ENCODE peak calls at places on chromosomes 2 and 18, in ten cellular contexts. J is HCT116; W is mesendoderm; E is CD8-positive, alpha-beta memory T cell; G is aorta; F is transverse colon; Q is adrenal gland; M is astrocyte; K is effector memory CD4-positive, alpha-beta T cell; Y is adipocyte. D is an unnamed sample. For H3K4me1, the result is how much of the 10 kb centered on the place peaks cover.

GRCh38 chr2:179837408-179837807 is 24.0 kb downstream of the ZNF385B start:
- DNase-seq in J (no peak), W (peak), E (no peak), G (no peak), F (no peak), Q (peak), M (peak), K (no peak), Y (peak), D (no peak)

GRCh38 chr2:11752906-11753305 is 6.5 kb downstream of the LPIN1 start:
- DNase-seq in J (no peak), W (no peak), E (no peak), G (no peak), F (no peak), Q (no peak), M (no peak), K (no peak), Y (no peak), D (peak)

GRCh38 chr2:25252291-25253152 is 84.1 kb upstream of the POMC start:
- DNase-seq in J (no peak), W (peak), E (peak), G (peak), F (peak), Q (peak), M (peak), K (peak), Y (peak), D (peak)

GRCh38 chr2:236802862-236803261 is 233.2 kb downstream of the ACKR3 start:
- DNase-seq in J (no peak), W (no peak), E (no peak), G (no peak), F (no peak), Q (no peak), M (no peak), K (no peak), Y (no peak), D (no peak)

GRCh38 chr2:30272761-30273573 is 41.6 kb downstream of the LBH start:
- DNase-seq in J (no peak), W (peak), E (no peak), G (peak), F (peak), Q (no peak), M (peak), K (no peak), Y (peak), D (no peak)

GRCh38 chr2:88683160-88684021 is 8.1 kb upstream of the RPIA start:
- DNase-seq in J (no peak), W (peak), E (no peak), G (no peak), F (no peak), Q (no peak), M (no peak), K (no peak), Y (no peak), D (no peak)

GRCh38 chr2:13682878-13683277 is 949.6 kb upstream of the LRATD1 start:
- DNase-seq in J (no peak), W (peak), E (no peak), G (no peak), F (no peak), Q (no peak), M (peak), K (no peak), Y (peak), D (peak)

GRCh38 chr2:33167655-33168245 is 221.0 kb downstream of the LTBP1 start:
- DNase-seq in J (no peak), W (no peak), E (no peak), G (no peak), F (no peak), Q (no peak), M (peak), K (no peak), Y (peak), D (no peak)

GRCh38 chr2:25104741-25105140 is 62.9 kb downstream of the EFR3B start:
- DNase-seq in J (no peak), W (no peak), E (no peak), G (no peak), F (no peak), Q (no peak), M (no peak), K (no peak), Y (no peak), D (no peak)

GRCh38 chr18:22173928-22174301 is 4.5 kb downstream of the GATA6 start:
- DNase-seq in J (no peak), W (no peak), E (no peak), G (no peak), F (no peak), Q (peak), M (no peak), K (no peak), Y (no peak), D (no peak)

GRCh38 chr2:223897669-223898314 is 47.3 kb downstream of the WDFY1 start:
- DNase-seq in J (no peak), W (no peak), E (no peak), G (no peak), F (no peak), Q (no peak), M (no peak), K (no peak), Y (no peak), D (no peak)

GRCh38 chr2:67846341-67847070 is 216.3 kb downstream of the C1D start:
- DNase-seq in J (peak), W (peak), E (peak), G (peak), F (peak), Q (peak), M (peak), K (no peak), Y (peak), D (peak)

GRCh38 chr18:22913861-22914260 is 19.3 kb upstream of the RBBP8 start:
- DNase-seq in J (peak), W (peak), E (no peak), G (no peak), F (peak), Q (no peak), M (no peak), K (no peak), Y (no peak), D (no peak)

GRCh38 chr2:47488870-47489584 is 86.1 kb downstream of the MSH2 start:
- DNase-seq in J (peak), W (no peak), E (no peak), G (no peak), F (no peak), Q (no peak), M (peak), K (no peak), Y (peak), D (no peak)

GRCh38 chr2:179927041-179927440 is 65.6 kb upstream of the ZNF385B start:
- DNase-seq in J (no peak), W (no peak), E (no peak), G (no peak), F (no peak), Q (no peak), M (peak), K (no peak), Y (no peak), D (no peak)

GRCh38 chr2:187991389-187991788 is 300.3 kb upstream of the GULP1 start:
- DNase-seq in J (no peak), W (no peak), E (no peak), G (no peak), F (no peak), Q (no peak), M (no peak), K (no peak), Y (peak), D (no peak)

GRCh38 chr2:149164827-149165226 is 126.3 kb downstream of the LYPD6B start:
- DNase-seq in J (no peak), W (no peak), E (no peak), G (no peak), F (no peak), Q (no peak), M (no peak), K (no peak), Y (no peak), D (no peak)

GRCh38 chr2:235666240-235666781 is 172.5 kb downstream of the AGAP1 start:
- DNase-seq in J (peak), W (peak), E (no peak), G (no peak), F (no peak), Q (peak), M (peak), K (no peak), Y (peak), D (peak)

GRCh38 chr2:12663306-12664037 is 53.3 kb upstream of the TRIB2 start:
- DNase-seq in J (no peak), W (no peak), E (no peak), G (no peak), F (no peak), Q (no peak), M (no peak), K (no peak), Y (no peak), D (no peak)

GRCh38 chr2:12059616-12060441 is 313.4 kb downstream of the LPIN1 start:
- DNase-seq in J (no peak), W (no peak), E (no peak), G (no peak), F (no peak), Q (no peak), M (peak), K (no peak), Y (peak), D (no peak)

GRCh38 chr2:48519608-48520007 is 10.3 kb upstream of the STON1 start:
- DNase-seq in J (no peak), W (no peak), E (no peak), G (no peak), F (no peak), Q (no peak), M (no peak), K (no peak), Y (no peak), D (no peak)

GRCh38 chr2:71889991-71890684 is 257.5 kb downstream of the CYP26B1 start:
- DNase-seq in J (no peak), W (no peak), E (no peak), G (no peak), F (no peak), Q (no peak), M (peak), K (no peak), Y (peak), D (no peak)

GRCh38 chr2:25373269-25373981 is 31.7 kb upstream of the DNMT3A start:
- DNase-seq in J (no peak), W (no peak), E (no peak), G (no peak), F (peak), Q (peak), M (no peak), K (no peak), Y (no peak), D (no peak)

GRCh38 chr2:38661306-38661705 is 4.6 kb upstream of the GALM start:
- DNase-seq in J (no peak), W (no peak), E (no peak), G (no peak), F (no peak), Q (no peak), M (no peak), K (no peak), Y (no peak), D (no peak)

GRCh38 chr2:3490191-3491158 is 28.9 kb downstream of the ADI1 start:
- DNase-seq in J (no peak), W (no peak), E (no peak), G (no peak), F (no peak), Q (peak), M (no peak), K (no peak), Y (no peak), D (no peak)

DNA sequence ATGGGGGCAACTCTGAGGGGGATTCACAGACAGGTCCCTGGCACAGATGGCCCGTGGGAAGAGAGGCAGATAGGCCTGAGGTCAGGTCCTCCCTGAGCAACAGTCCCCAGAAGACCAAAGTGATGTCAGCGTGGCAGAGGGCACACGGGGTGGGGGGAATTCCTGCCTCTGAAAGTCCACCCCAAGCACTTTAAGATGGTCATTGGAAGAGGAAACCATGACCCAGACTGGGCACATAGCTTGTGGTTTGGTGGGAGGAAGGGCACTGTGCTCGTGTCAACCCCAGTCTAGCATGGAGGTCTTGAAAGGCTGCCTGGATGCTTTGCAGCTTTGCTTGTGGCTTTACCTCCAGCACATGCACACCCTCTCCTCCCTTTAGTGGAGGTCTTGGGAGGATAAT is 38.0 kb upstream of the SIX2 start:
- DNase-seq in J (no peak), W (no peak), E (no peak), G (no peak), F (no peak), Q (no peak), M (no peak), K (no peak), Y (no peak), D (no peak)
- H3K4me1 ChIP-seq in J (under half), W (under half), E (under half), G (under half), F (under half), Q (under half), M (under half), K (under half), Y (under half), D (under half)

DNA sequence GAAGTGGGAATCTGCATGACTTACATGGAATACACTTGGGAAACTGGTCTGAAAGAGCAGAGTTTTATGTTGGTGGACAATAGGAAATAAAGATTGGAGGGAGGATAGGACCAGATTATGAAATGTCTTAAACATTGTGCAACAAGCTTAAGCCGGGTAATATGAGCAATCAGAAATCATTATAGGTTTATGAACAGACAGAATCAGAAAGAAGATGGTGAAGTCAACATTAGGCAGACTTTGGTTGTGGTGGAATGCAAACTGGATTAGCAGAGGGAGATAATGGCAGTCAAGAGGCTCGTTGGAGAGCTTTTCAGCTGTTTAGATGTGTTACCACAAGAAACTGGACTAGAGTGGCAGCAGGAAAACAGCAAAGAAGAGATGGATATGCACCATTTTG is 43.5 kb downstream of the CRIM1 start:
- DNase-seq in J (no peak), W (no peak), E (no peak), G (no peak), F (no peak), Q (no peak), M (no peak), K (no peak), Y (peak), D (no peak)
- H3K4me1 ChIP-seq in J (under half), W (under half), E (under half), G (under half), F (half or more), Q (under half), M (under half), K (under half), Y (under half), D (under half)

DNA sequence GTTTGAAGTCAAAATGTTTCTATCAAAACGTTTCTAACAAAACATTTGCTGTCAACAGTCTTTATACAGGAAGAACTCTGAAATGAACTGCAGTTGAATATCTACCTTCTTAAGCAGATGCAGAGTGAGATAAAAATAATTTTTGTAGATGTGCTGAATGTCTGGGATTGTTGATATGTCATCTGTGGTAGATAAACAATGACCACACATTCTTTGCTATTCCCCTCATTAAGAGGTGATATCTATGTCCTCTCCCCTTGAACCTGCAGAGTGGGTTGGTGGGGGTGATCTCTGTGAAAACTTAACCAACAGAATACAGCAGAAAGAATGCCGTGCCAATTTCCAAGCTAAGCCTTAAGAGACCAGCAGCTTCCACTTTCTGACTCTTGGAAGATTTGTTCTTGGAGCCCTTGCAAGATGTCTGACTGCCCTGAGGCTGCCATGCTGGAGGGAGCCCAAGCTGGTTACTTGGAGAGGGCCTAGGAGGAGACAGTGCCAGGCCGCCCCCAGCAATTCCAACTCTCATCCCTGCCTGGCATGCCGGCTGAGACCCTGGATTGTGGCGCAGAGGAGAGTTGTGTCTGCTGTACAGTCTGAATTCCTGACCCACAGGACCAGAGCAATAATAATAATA is 80.8 kb downstream of the COLEC12 start:
- DNase-seq in J (no peak), W (no peak), E (no peak), G (no peak), F (no peak), Q (no peak), M (no peak), K (no peak), Y (no peak), D (no peak)
- H3K4me1 ChIP-seq in J (under half), W (under half), E (under half), G (under half), F (under half), Q (under half), M (under half), K (under half), Y (under half), D (under half)

GRCh38 chr2:54568876-54569298 is 112.8 kb downstream of the SPTBN1 start:
- DNase-seq in J (no peak), W (no peak), E (no peak), G (no peak), F (peak), Q (no peak), M (no peak), K (no peak), Y (no peak), D (peak)
- H3K4me1 ChIP-seq in J (under half), W (under half), E (half or more), G (under half), F (half or more), Q (half or more), M (half or more), K (half or more), Y (half or more), D (under half)

GRCh38 chr18:48547456-48548403 is 8.9 kb downstream of the CTIF start:
- DNase-seq in J (no peak), W (peak), E (no peak), G (no peak), F (no peak), Q (no peak), M (peak), K (no peak), Y (peak), D (no peak)

GRCh38 chr18:48550101-48550729 is 11.4 kb downstream of the CTIF start:
- DNase-seq in J (no peak), W (no peak), E (no peak), G (no peak), F (no peak), Q (no peak), M (no peak), K (no peak), Y (no peak), D (no peak)

GRCh38 chr18:48548921-48549320 is 10.1 kb downstream of the CTIF start:
- DNase-seq in J (no peak), W (no peak), E (no peak), G (no peak), F (no peak), Q (no peak), M (no peak), K (no peak), Y (no peak), D (no peak)

GRCh38 chr18:48546411-48546810 is 7.6 kb downstream of the CTIF start:
- DNase-seq in J (no peak), W (peak), E (no peak), G (no peak), F (no peak), Q (no peak), M (peak), K (no peak), Y (peak), D (no peak)

GRCh38 chr18:48548404-48548771 is 9.6 kb downstream of the CTIF start:
- DNase-seq in J (no peak), W (no peak), E (no peak), G (no peak), F (no peak), Q (no peak), M (no peak), K (no peak), Y (peak), D (no peak)
- H3K4me1 ChIP-seq in J (under half), W (under half), E (under half), G (under half), F (under half), Q (half or more), M (under half), K (under half), Y (half or more), D (under half)